ENCODE peak calls at places on chromosomes 16 and 17, in five cellular contexts. N, T, P, H and B are unnamed samples.
A peak's percentile ranks its signal among the peaks of the same experiment; 100 is the strongest.

GRCh38 chr17:59853168-59853918 is 39.4 kb downstream of the TUBD1 start:
- DNase-seq in P (peak; percentile 83), N (no peak), H (no peak), T (no peak), B (no peak)

GRCh38 chr17:31389673-31390381 is 1.6 kb upstream of the RAB11FIP4 start:
- DNase-seq in P (no peak), H (no peak), N (no peak), T (no peak), B (no peak)

GRCh38 chr16:77723108-77723514 is 797 bp downstream of the NUDT7 start:
- DNase-seq in N (no peak), T (peak; percentile 2), P (peak; percentile 25), H (no peak), B (peak; percentile 11)

GRCh38 chr16:87681990-87682570 is 79.8 kb downstream of the JPH3 start:
- DNase-seq in H (peak; percentile 45), P (no peak), N (no peak), T (no peak), B (no peak)

GRCh38 chr16:1614226-1615102 is 2.3 kb downstream of the CRAMP1 start:
- DNase-seq in H (no peak), T (peak; percentile 17), N (no peak), P (no peak), B (no peak)

GRCh38 chr17:9862949-9863348 is 37.2 kb downstream of the GLP2R start:
- DNase-seq in H (no peak), N (no peak), T (no peak), P (no peak), B (no peak)

GRCh38 chr17:60743812-60744211 is 66.2 kb downstream of the BCAS3 start:
- DNase-seq in T (no peak), P (no peak), N (peak; percentile 11), H (no peak), B (no peak)

GRCh38 chr16:30063893-30064745 is 1.4 kb upstream of the ALDOA start:
- DNase-seq in P (peak; percentile 83), N (peak; percentile 69), T (peak; percentile 57), H (no peak), B (peak; percentile 84)

GRCh38 chr16:14151256-14152030 is 80.3 kb downstream of the MRTFB start:
- DNase-seq in N (no peak), T (no peak), H (peak; percentile 39), P (no peak), B (no peak)

GRCh38 chr17:41394254-41395016 is 3.0 kb downstream of the KRT31 start:
- DNase-seq in H (no peak), N (no peak), P (no peak), T (no peak), B (no peak)

GRCh38 chr16:28923652-28924398 is 1.2 kb downstream of the RABEP2 start:
- DNase-seq in N (no peak), P (peak; percentile 73), T (no peak), H (no peak), B (no peak)

GRCh38 chr17:44093231-44093900 is 22.8 kb downstream of the G6PC3 start:
- DNase-seq in P (no peak), H (no peak), T (no peak), N (no peak), B (no peak)

GRCh38 chr17:65371702-65372101 is 189.7 kb downstream of the AXIN2 start:
- DNase-seq in N (no peak), P (peak; percentile 53), T (no peak), H (no peak), B (no peak)

GRCh38 chr17:65531508-65532431 is 29.7 kb downstream of the AXIN2 start:
- DNase-seq in N (no peak), T (no peak), P (peak; percentile 46), H (no peak), B (no peak)

GRCh38 chr16:10868562-10869469 is 8.2 kb upstream of the CIITA start:
- DNase-seq in P (peak; percentile 44), H (no peak), T (no peak), N (no peak), B (peak; percentile 55)

GRCh38 chr17:332023-332422 is 20.6 kb downstream of the RPH3AL start:
- DNase-seq in P (no peak), T (no peak), H (no peak), N (no peak), B (no peak)